ENCODE peak calls at places on chromosomes 11 and 22, in eight cellular contexts. V, P, I, N, L, T, K and W are unnamed samples.

GRCh38 chr11:129317564-129317963 is 58.1 kb upstream of the BARX2 start:
- DNase-seq in P (no peak), V (no peak), I (no peak), K (no peak), T (no peak), L (peak; percentile 58), N (no peak), W (no peak)

GRCh38 chr22:16925407-16925966 is 82.5 kb downstream of the GAB4 start:
- DNase-seq in I (no peak), T (no peak), P (no peak), N (no peak), V (no peak), K (no peak), L (no peak), W (no peak)

GRCh38 chr22:29306175-29306829 is at the start of gene GAS2L1:
- DNase-seq in L (peak; percentile 92), P (peak; percentile 86), V (no peak), K (peak; percentile 13), I (peak; percentile 89), N (peak; percentile 50), T (no peak), W (no peak)

GRCh38 chr11:113384551-113384950 is 3.0 kb upstream of the ANKK1 start:
- DNase-seq in I (peak; percentile 17), V (no peak), P (no peak), N (no peak), T (peak; percentile 74), L (peak; percentile 86), K (no peak), W (no peak)

GRCh38 chr11:125348141-125348651 is 147.9 kb downstream of the FEZ1 start:
- DNase-seq in N (no peak), T (no peak), P (no peak), I (no peak), L (no peak), K (no peak), V (no peak), W (no peak)

GRCh38 chr22:41239443-41240128 is 1.1 kb downstream of the CHADL start:
- DNase-seq in T (no peak), P (no peak), K (no peak), L (no peak), I (no peak), V (no peak), N (no peak), W (no peak)

GRCh38 chr11:61972796-61973602 is 5.6 kb upstream of the FTH1 start:
- DNase-seq in V (no peak), P (no peak), K (no peak), N (no peak), I (no peak), T (no peak), L (peak; percentile 47), W (no peak)

GRCh38 chr11:35836185-35836584 is 107.7 kb upstream of the LDLRAD3 start:
- DNase-seq in P (no peak), L (no peak), N (no peak), I (no peak), V (no peak), K (no peak), T (no peak), W (no peak)

GRCh38 chr11:70742553-70743291 is 344.4 kb downstream of the CTTN start:
- DNase-seq in K (no peak), L (peak; percentile 57), V (no peak), P (no peak), I (peak; percentile 84), N (peak; percentile 51), T (no peak), W (no peak)

GRCh38 chr22:22616636-22617035 is 27.8 kb upstream of the GGTLC2 start:
- DNase-seq in K (no peak), P (no peak), V (peak; percentile 45), T (no peak), N (no peak), L (no peak), I (no peak), W (no peak)

GRCh38 chr11:12556788-12557384 is 117.3 kb upstream of the TEAD1 start:
- DNase-seq in N (peak; percentile 49), L (no peak), V (no peak), I (peak; percentile 86), K (no peak), T (peak; percentile 97), P (peak; percentile 66), W (no peak)

GRCh38 chr22:25113316-25113721 is 86.3 kb upstream of the CRYBB3 start:
- DNase-seq in I (no peak), P (peak; percentile 46), K (no peak), L (no peak), T (no peak), V (no peak), N (no peak), W (no peak)

GRCh38 chr11:117180661-117181585 is 2.4 kb downstream of the SIDT2 start:
- DNase-seq in K (peak; percentile 59), P (peak; percentile 71), T (peak; percentile 36), V (peak; percentile 62), I (peak; percentile 84), N (peak; percentile 58), L (peak; percentile 68), W (peak; percentile 35)

GRCh38 chr11:4551346-4551979 is 6.5 kb downstream of the OR52M1 start:
- DNase-seq in T (no peak), V (no peak), K (no peak), L (no peak), P (no peak), I (no peak), N (no peak), W (no peak)

GRCh38 chr22:40472036-40472435 is 101.6 kb downstream of the SGSM3 start:
- DNase-seq in T (no peak), K (no peak), V (no peak), P (no peak), L (no peak), N (no peak), I (no peak), W (no peak)

GRCh38 chr11:114399490-114399889 is 821 bp downstream of the C11orf71 start:
- DNase-seq in L (peak; percentile 15), K (no peak), P (no peak), I (peak; percentile 20), V (no peak), N (no peak), T (no peak), W (no peak)

GRCh38 chr22:27962268-27963191 is 43.5 kb upstream of the PITPNB start:
- DNase-seq in L (no peak), P (peak; percentile 47), I (no peak), V (no peak), T (peak; percentile 26), K (no peak), N (no peak), W (no peak)

GRCh38 chr11:107876141-107876540 is 17.6 kb upstream of the SLC35F2 start:
- DNase-seq in L (no peak), P (no peak), K (no peak), N (no peak), T (no peak), V (no peak), I (no peak), W (no peak)

GRCh38 chr22:42316988-42317387 is 46.5 kb upstream of the TCF20 start:
- DNase-seq in N (no peak), L (no peak), V (no peak), K (no peak), I (no peak), T (peak; percentile 59), P (peak; percentile 35), W (no peak)

GRCh38 chr22:38946771-38947170 is 10.6 kb upstream of the APOBEC3A start:
- DNase-seq in V (no peak), N (no peak), I (no peak), K (no peak), T (no peak), L (no peak), P (no peak), W (no peak)

GRCh38 chr11:57214494-57214893 is 22.6 kb downstream of the APLNR start:
- DNase-seq in K (no peak), I (peak; percentile 35), V (no peak), T (peak; percentile 41), N (no peak), P (no peak), L (no peak), W (peak; percentile 38)

GRCh38 chr11:92552942-92553341 is 328.3 kb downstream of the FAT3 start:
- DNase-seq in V (no peak), N (no peak), P (no peak), I (no peak), T (no peak), L (no peak), K (no peak), W (no peak)

GRCh38 chr11:102534261-102534872 is 3.8 kb upstream of the MMP7 start:
- DNase-seq in L (no peak), K (no peak), N (no peak), P (no peak), V (no peak), T (no peak), I (no peak), W (no peak)
- TF ChIP-seq CTCF in L (peak; percentile 49), K (no peak), N (no peak), P (no peak), V (peak; percentile 48), T (no peak), I (peak; percentile 15), W (no peak)

GRCh38 chr11:46278387-46279173 is 1.1 kb downstream of the CREB3L1 start:
- DNase-seq in V (no peak), I (peak; percentile 81), N (no peak), L (peak; percentile 74), K (peak; percentile 9), T (no peak), P (peak; percentile 58), W (no peak)
- TF ChIP-seq CTCF in V (peak; percentile 59), I (peak; percentile 80), N (peak; percentile 72), L (peak; percentile 63), K (no peak), T (peak; percentile 76), P (no peak), W (no peak)

DNA sequence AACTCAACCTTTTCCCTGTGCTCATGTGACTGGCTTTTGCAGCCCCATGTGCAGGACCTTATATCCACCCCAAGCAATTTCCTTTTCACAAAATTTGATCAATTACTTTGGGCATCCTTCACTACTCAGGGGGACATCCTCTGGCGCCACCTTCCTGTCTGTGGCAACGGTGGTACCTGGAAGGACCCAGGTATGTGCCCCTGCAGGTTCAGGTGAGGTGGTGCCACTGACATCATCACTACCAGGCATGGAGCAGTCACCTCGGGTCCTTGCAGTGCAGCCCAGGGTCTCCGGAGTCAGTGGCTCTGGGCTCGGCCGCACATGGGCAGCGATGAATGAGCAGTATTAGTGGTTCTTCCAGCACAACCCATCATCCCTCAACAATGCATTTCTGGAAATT is 37.7 kb upstream of the B3GAT1 start:
- DNase-seq in K (no peak), I (no peak), P (no peak), T (no peak), L (peak; percentile 29), N (peak; percentile 46), V (no peak), W (no peak)
- TF ChIP-seq CTCF in K (no peak), I (no peak), P (no peak), T (no peak), L (no peak), N (peak; percentile 88), V (no peak), W (no peak)

DNA sequence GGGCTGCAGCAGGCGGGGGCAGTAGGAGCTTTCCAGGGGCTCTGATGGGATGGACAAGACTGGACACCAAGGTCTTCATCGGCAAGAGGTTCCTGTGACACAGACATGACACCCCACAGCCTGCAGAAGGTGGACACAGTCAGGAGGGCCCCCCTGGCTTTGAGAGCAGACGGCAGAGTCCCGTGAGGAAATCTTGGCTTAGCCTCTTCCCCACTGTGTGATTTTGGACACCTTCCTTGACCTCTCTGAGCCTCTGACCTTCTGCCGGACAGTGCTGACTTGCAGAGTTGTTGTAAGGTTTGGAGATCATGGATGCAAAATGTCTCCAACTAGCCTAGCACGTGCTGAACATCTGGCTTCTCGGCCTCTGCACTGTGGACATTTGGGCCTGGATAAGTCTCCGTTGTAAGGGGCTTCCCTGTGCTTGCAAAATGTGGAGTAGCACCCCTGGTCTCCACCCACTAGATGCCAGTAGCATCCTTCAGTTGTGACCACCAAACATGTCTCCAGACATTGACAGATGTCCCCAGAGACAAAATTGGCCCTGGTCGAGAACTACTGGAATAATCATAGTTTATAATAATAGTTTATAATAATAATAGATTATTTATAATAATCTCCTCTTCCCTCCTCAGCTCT is 54.6 kb downstream of the MCM5 start:
- DNase-seq in V (no peak), K (no peak), L (no peak), P (no peak), N (no peak), T (no peak), I (no peak), W (no peak)
- TF ChIP-seq CTCF in V (no peak), K (no peak), L (no peak), P (peak; percentile 19), N (peak; percentile 10), T (no peak), I (peak; percentile 8), W (no peak)